ENCODE peak calls at places on chromosomes 6 and 20, in eight cellular contexts. C, G, K, A, Z, V, Q and O are unnamed samples.
A peak's percentile ranks its signal among the peaks of the same experiment; 100 is the strongest.

GRCh38 chr6:129184808-129185366 is 301.9 kb downstream of the LAMA2 start:
- DNase-seq in C (no peak), G (no peak), K (no peak), A (no peak), Z (no peak), V (no peak), Q (peak; percentile 50), O (no peak)

GRCh38 chr6:44276667-44277640 is 6.7 kb downstream of the TMEM151B start:
- DNase-seq in C (no peak), G (no peak), K (no peak), A (no peak), Z (no peak), V (no peak), Q (no peak), O (no peak)

GRCh38 chr6:116144590-116144989 is 18.7 kb upstream of the COL10A1 start:
- DNase-seq in C (no peak), G (no peak), K (no peak), A (no peak), Z (no peak), V (no peak), Q (peak; percentile 82), O (no peak)

GRCh38 chr20:49712118-49712517 is 1.6 kb downstream of the B4GALT5 start:
- DNase-seq in C (no peak), G (no peak), K (no peak), A (no peak), Z (no peak), V (no peak), Q (no peak), O (no peak)

GRCh38 chr6:133388731-133389130 is 147.6 kb downstream of the EYA4 start:
- DNase-seq in C (no peak), G (no peak), K (no peak), A (no peak), Z (no peak), V (no peak), Q (no peak), O (no peak)

GRCh38 chr20:47400685-47401084 is 44.2 kb upstream of the ZMYND8 start:
- DNase-seq in C (no peak), G (no peak), K (no peak), A (no peak), Z (no peak), V (no peak), Q (no peak), O (no peak)

GRCh38 chr6:153595903-153596302 is 443.1 kb upstream of the OPRM1 start:
- DNase-seq in C (no peak), G (no peak), K (no peak), A (no peak), Z (no peak), V (no peak), Q (no peak), O (no peak)

GRCh38 chr6:112524071-112524470 is 176.9 kb downstream of the RFPL4B start:
- DNase-seq in C (no peak), G (no peak), K (no peak), A (no peak), Z (no peak), V (no peak), Q (no peak), O (no peak)

GRCh38 chr20:47205577-47206123 is 150.8 kb downstream of the ZMYND8 start:
- DNase-seq in C (peak; percentile 64), G (peak; percentile 31), K (no peak), A (no peak), Z (no peak), V (peak; percentile 38), Q (peak; percentile 79), O (peak; percentile 59)

GRCh38 chr6:114159727-114160126 is 183.1 kb downstream of the HS3ST5 start:
- DNase-seq in C (no peak), G (no peak), K (no peak), A (no peak), Z (no peak), V (no peak), Q (no peak), O (no peak)

GRCh38 chr6:13113956-13114593 is 214.3 kb downstream of the TBC1D7 start:
- DNase-seq in C (no peak), G (no peak), K (no peak), A (no peak), Z (no peak), V (no peak), Q (no peak), O (no peak)

GRCh38 chr6:128208851-128209580 is 308.2 kb upstream of the THEMIS start:
- DNase-seq in C (peak; percentile 24), G (no peak), K (no peak), A (no peak), Z (no peak), V (no peak), Q (peak; percentile 70), O (no peak)

GRCh38 chr6:10297825-10298224 is 117.0 kb downstream of the TFAP2A start:
- DNase-seq in C (no peak), G (no peak), K (no peak), A (no peak), Z (no peak), V (no peak), Q (peak; percentile 5), O (no peak)

GRCh38 chr20:64166712-64167615 is 2.7 kb downstream of the MYT1 start:
- DNase-seq in C (no peak), G (no peak), K (peak; percentile 50), A (no peak), Z (no peak), V (no peak), Q (no peak), O (no peak)

GRCh38 chr6:161254754-161255253 is 19.1 kb downstream of the AGPAT4 start:
- DNase-seq in C (no peak), G (no peak), K (no peak), A (no peak), Z (no peak), V (no peak), Q (peak; percentile 56), O (no peak)

GRCh38 chr20:1687053-1687452 is 29.5 kb upstream of the SIRPG start:
- DNase-seq in C (no peak), G (no peak), K (no peak), A (no peak), Z (no peak), V (no peak), Q (no peak), O (no peak)
- TF ChIP-seq POLR2A in C (no peak), G (no peak), K (no peak), A (no peak), Z (no peak), V (no peak), Q (no peak), O (no peak)

DNA sequence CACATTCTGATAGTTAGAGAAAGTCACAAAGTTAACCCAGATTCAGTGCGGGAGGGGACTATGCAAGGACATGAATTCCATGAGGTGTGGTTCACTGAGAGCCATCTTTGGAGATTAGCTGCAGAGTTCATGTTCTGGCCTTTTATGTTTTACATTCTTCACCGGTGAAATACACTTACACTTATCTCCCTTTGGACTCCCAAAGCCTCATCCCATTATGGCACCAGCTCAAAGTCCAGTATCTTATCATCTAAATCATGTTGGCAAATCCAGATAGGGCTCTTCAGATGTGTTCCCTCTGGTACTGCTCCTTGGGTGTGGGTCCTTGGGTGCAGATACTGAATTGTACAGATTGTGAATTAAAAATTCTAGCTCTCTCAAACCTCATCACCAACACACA is 53.8 kb upstream of the LRRC1 start:
- DNase-seq in C (no peak), G (no peak), K (no peak), A (no peak), Z (no peak), V (no peak), Q (no peak), O (no peak)
- H3K4me3 ChIP-seq in C (no peak overlapping the region), G (no peak overlapping the region), K (no peak overlapping the region), A (no peak overlapping the region), Z (no peak overlapping the region), V (no peak overlapping the region), Q (no peak overlapping the region), O (no peak overlapping the region)

GRCh38 chr6:90076471-90076870 is 182.2 kb downstream of the GJA10 start:
- DNase-seq in C (no peak), G (no peak), K (no peak), A (no peak), Z (no peak), V (no peak), Q (no peak), O (no peak)
- H3K27me3 ChIP-seq in C (peaks cover 23% of the 10 kb centered on the region), G (peaks cover 2% of the 10 kb centered on the region), K (no peaks in the 10 kb centered on the region), A (no peaks in the 10 kb centered on the region), Z (no peaks in the 10 kb centered on the region), V (no peaks in the 10 kb centered on the region), Q (peaks cover 3% of the 10 kb centered on the region), O (no peaks in the 10 kb centered on the region)

GRCh38 chr6:33117826-33118277 is 42.1 kb downstream of the HLA-DPB1 start:
- DNase-seq in C (no peak), G (no peak), K (no peak), A (no peak), Z (no peak), V (no peak), Q (no peak), O (no peak)
- TF ChIP-seq POLR2A in C (no peak), G (no peak), K (no peak), A (no peak), Z (no peak), V (no peak), Q (no peak), O (no peak)

DNA sequence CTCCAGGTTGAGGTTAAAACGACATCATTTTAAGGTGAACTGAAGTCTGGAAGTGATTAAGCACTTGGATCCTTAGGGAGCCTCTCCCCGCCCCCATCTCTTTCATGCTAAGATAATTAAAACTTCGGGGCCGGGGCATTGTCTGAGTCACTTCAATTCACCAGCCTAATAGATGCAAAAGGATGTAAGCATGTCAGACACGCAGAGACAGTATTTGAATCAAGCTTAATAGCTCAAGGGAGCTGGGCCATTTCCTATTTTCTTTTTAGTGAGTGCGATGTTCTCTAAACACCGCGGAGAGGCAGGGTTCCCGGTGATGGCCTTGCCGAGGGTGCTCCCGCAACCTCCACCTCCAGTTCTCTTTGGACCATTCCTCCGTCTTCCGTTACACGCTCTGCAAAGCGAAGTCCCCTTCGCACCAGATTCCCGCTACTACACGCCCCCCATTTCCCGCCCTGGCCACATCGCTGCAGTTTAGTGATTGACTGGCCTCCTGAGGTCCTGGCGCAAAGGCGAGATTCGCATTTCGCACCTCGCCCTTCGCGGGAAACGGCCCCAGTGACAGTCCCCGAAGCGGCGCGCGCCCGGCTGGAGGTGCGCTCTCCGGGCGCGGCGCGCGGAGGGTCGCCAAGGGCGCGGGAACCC is 516 bp upstream of the IRF4 start:
- DNase-seq in C (no peak), G (no peak), K (no peak), A (no peak), Z (peak; percentile 58), V (no peak), Q (no peak), O (no peak)
- H3K4me3 ChIP-seq in C (no peak overlapping the region), G (peak overlapping the region; percentile 78), K (peak overlapping the region; percentile 58), A (peak overlapping the region; percentile 71), Z (peak overlapping the region; percentile 47), V (peak overlapping the region; percentile 17), Q (no peak overlapping the region), O (peak overlapping the region; percentile 40)